ENCODE peak calls at places on chromosomes 13 and 19, in nine cellular contexts. Q is tibial nerve, R is spleen, L is A549, P is breast epithelium, A is transverse colon, X is ovary, F is Peyer's patch, O is heart left ventricle. T is an unnamed sample.
A peak's percentile ranks its signal among the peaks of the same experiment; 100 is the strongest.

GRCh38 chr13:96379967-96380366 is 290.1 kb downstream of the HS6ST3 start:
- DNase-seq in Q (no peak), R (no peak), L (no peak), P (no peak), A (no peak), X (no peak), F (no peak), O (no peak), T (no peak)

GRCh38 chr13:31885994-31886393 is 145.6 kb upstream of the FRY start:
- DNase-seq in Q (no peak), R (no peak), L (no peak), P (no peak), A (no peak), X (no peak), F (no peak), O (peak; percentile 33), T (no peak)

GRCh38 chr19:10112037-10112751 is 701 bp downstream of the P2RY11 start:
- DNase-seq in Q (no peak), R (no peak), L (peak; percentile 50), P (no peak), A (peak; percentile 14), X (no peak), F (peak; percentile 35), O (no peak), T (no peak)

GRCh38 chr19:17394891-17395415 is 957 bp upstream of the CCDC194 start:
- DNase-seq in Q (peak; percentile 73), R (peak; percentile 86), L (peak; percentile 66), P (no peak), A (peak; percentile 57), X (peak; percentile 76), F (peak; percentile 54), O (peak; percentile 68), T (no peak)

GRCh38 chr13:85228692-85229091 is 570.5 kb downstream of the SLITRK6 start:
- DNase-seq in Q (no peak), R (no peak), L (no peak), P (no peak), A (no peak), X (no peak), F (no peak), O (no peak), T (no peak)

GRCh38 chr13:55084630-55085029 is 2056.0 kb downstream of the OLFM4 start:
- DNase-seq in Q (no peak), R (no peak), L (no peak), P (no peak), A (no peak), X (no peak), F (no peak), O (no peak), T (no peak)

GRCh38 chr19:42199440-42200115 is 17.9 kb downstream of the DEDD2 start:
- DNase-seq in Q (no peak), R (peak; percentile 94), L (no peak), P (no peak), A (peak; percentile 53), X (no peak), F (peak; percentile 74), O (peak; percentile 67), T (no peak)

GRCh38 chr13:113775451-113776145 is 16.6 kb downstream of the TMEM255B start:
- DNase-seq in Q (no peak), R (peak; percentile 55), L (no peak), P (no peak), A (no peak), X (peak; percentile 29), F (no peak), O (no peak), T (no peak)

GRCh38 chr19:48818234-48818823 is 7.5 kb upstream of the BCAT2 start:
- DNase-seq in Q (no peak), R (no peak), L (no peak), P (no peak), A (peak; percentile 41), X (no peak), F (no peak), O (no peak), T (no peak)

GRCh38 chr19:40623403-40624239 is 22.5 kb downstream of the LTBP4 start:
- DNase-seq in Q (no peak), R (no peak), L (peak; percentile 86), P (no peak), A (peak; percentile 85), X (no peak), F (no peak), O (no peak), T (no peak)

GRCh38 chr13:40662866-40663265 is 3.6 kb downstream of the FOXO1 start:
- DNase-seq in Q (no peak), R (no peak), L (no peak), P (no peak), A (no peak), X (no peak), F (no peak), O (no peak), T (no peak)

GRCh38 chr19:12126707-12127106 is 13.4 kb downstream of the ZNF20 start:
- DNase-seq in Q (no peak), R (no peak), L (no peak), P (no peak), A (no peak), X (no peak), F (no peak), O (no peak), T (no peak)
- TF ChIP-seq CTCF in Q (peak; percentile 19), R (no peak), L (no peak), P (peak; percentile 28), A (peak; percentile 39), X (no peak), F (peak; percentile 55), O (peak; percentile 22), T (peak; percentile 50)

GRCh38 chr19:36687214-36688056 is at the start of gene ZNF567:
- DNase-seq in Q (peak; percentile 97), R (peak; percentile 98), L (peak; percentile 99), P (peak; percentile 97), A (peak; percentile 99), X (peak; percentile 98), F (peak; percentile 98), O (peak; percentile 98), T (peak; percentile 99)
- H3K27ac ChIP-seq in Q (peak within 1 kb of the TSS; percentile 80), R (peak within 1 kb of the TSS; percentile 82), L (peak within 1 kb of the TSS; percentile 72), P (peak within 1 kb of the TSS; percentile 87), A (peak within 1 kb of the TSS; percentile 77), X (peak within 1 kb of the TSS; percentile 7), F (peak within 1 kb of the TSS; percentile 72), O (peak within 1 kb of the TSS; percentile 53), T (peak within 1 kb of the TSS; percentile 77)

DNA sequence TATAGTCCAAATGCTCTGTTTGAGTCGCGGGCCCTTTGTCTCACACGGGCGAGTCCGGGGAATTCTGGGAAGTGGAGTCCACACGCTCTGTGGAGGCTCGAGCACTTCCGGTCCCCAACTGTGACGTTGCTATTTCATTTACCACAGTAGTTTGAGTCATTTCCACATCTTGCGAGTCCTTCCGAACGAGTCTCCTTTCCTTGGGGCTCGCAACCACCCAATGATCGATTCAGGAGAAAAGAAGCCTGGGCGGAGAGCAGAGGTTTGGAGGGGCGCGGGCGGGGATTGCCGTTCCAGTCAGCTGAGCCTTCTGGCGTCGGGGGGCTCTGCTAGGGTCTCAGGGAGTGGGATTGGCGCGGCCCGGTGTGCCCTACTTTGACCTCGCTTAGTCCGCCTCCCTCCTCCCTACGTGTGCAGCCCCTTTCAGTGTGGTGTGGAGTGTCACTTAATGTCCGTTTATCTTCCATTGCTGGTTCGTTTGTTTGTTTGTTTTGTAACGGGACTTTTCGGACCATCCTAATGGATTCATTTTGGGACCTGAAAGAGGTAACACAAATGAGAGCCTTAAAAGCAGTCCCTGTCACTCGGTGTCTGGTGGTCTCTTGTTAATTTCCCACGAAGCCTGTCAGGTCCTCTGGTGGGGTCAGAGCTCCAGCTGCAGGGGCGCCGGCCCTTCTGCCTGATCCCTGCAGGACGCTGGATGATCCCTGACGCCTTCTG is at the start of gene ZNF222:
- DNase-seq in Q (peak; percentile 78), R (peak; percentile 94), L (peak; percentile 89), P (peak; percentile 58), A (peak; percentile 87), X (peak; percentile 77), F (peak; percentile 87), O (peak; percentile 91), T (peak; percentile 95)
- TF ChIP-seq POLR2A in Q (no peak), R (no peak), L (peak; percentile 9), P (no peak), A (no peak), X (peak; percentile 20), F (no peak), O (no peak), T (no peak)

GRCh38 chr19:11738746-11739620 is at the start of gene ZNF823:
- DNase-seq in Q (peak; percentile 100), R (peak; percentile 96), L (peak; percentile 95), P (peak; percentile 99), A (peak; percentile 100), X (peak; percentile 99), F (peak; percentile 100), O (peak; percentile 99), T (peak; percentile 100)

GRCh38 chr19:11736696-11737095 is 2.0 kb downstream of the ZNF823 start:
- DNase-seq in Q (no peak), R (no peak), L (no peak), P (no peak), A (peak; percentile 19), X (no peak), F (no peak), O (peak; percentile 74), T (no peak)

GRCh38 chr19:11735375-11735774 is 3.4 kb downstream of the ZNF823 start:
- DNase-seq in Q (no peak), R (no peak), L (no peak), P (no peak), A (peak; percentile 34), X (no peak), F (no peak), O (no peak), T (no peak)

DNA sequence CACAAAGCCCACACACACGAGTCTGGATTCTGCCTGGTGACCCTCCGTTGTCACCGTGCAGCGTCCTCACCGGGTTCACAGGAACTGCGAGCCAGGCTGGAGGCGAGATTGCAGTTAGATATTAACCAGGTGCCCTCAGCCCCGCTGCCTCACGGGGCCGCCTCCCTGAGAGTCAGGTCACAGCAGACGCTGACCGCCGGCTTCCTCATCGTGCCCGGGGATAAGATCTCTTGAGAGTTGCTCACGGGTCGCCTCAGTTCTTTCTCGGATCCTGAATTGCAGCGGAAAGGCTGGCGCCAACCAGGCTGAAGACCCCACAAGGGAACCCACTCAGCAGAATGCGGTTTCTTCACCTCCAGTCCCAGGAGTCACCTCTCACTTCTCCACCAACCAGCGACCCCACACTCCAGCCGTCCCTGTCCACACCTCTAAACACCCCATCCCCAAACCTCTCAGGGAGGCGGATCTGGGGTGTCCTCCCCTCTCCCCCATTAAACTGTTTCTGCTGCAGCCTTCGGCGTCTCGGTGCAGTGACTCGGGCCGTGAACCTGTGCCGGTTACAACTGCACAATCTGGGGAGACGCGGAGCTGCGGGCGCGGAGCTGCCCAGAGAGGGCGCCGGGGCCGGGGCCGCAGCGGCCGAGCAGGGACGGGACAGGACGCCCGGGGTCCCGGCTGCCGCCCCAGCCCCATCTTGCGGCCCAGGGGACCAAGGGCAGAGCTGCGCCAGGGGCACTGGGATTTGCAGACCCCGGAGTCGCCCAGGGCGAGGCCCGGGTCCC is 591 bp downstream of the ZNF823 start:
- DNase-seq in Q (no peak), R (peak; percentile 92), L (peak; percentile 43), P (peak; percentile 35), A (peak; percentile 84), X (peak; percentile 52), F (peak; percentile 52), O (peak; percentile 37), T (no peak)
- TF ChIP-seq CTCF in Q (no peak), R (no peak), L (no peak), P (no peak), A (no peak), X (peak; percentile 19), F (peak; percentile 5), O (no peak), T (no peak)

T was measured in esophagus muscularis mucosa.